ENCODE peak calls at places on chromosomes 3 and 15, in eight cellular contexts. R is effector memory CD8-positive, alpha-beta T cell; N is fibroblast of mammary gland; U is neural crest cell; G is ACHN; D is hippocampal formation; L is suprapubic skin; V is HL-60. O is an unnamed sample.

GRCh38 chr3:108420926-108421325 is 89.5 kb downstream of the MYH15 start:
- DNase-seq in U (no peak), V (no peak), G (no peak), L (no peak), R (no peak), N (peak), D (no peak), O (no peak)

GRCh38 chr3:18308096-18308495 is 117.0 kb downstream of the SATB1 start:
- DNase-seq in D (no peak), G (no peak), L (no peak), U (no peak), N (no peak), R (no peak), V (no peak), O (no peak)

GRCh38 chr3:171415070-171415469 is 45.1 kb downstream of the TNIK start:
- DNase-seq in L (no peak), R (no peak), U (no peak), V (no peak), D (no peak), N (peak), G (no peak), O (no peak)

GRCh38 chr15:38696120-38696727 is 131.6 kb upstream of the RASGRP1 start:
- DNase-seq in U (no peak), G (no peak), V (peak), L (peak), N (peak), R (peak), D (no peak), O (no peak)

GRCh38 chr3:158709666-158710083 is 22.6 kb downstream of the RARRES1 start:
- DNase-seq in V (no peak), U (no peak), R (no peak), L (no peak), D (no peak), G (peak), N (peak), O (no peak)

GRCh38 chr3:139518926-139519842 is 20.4 kb downstream of the RBP1 start:
- DNase-seq in V (no peak), D (no peak), N (no peak), R (no peak), U (no peak), L (no peak), G (no peak), O (no peak)

GRCh38 chr15:91254766-91255165 is 154.7 kb downstream of the SV2B start:
- DNase-seq in R (no peak), L (no peak), D (no peak), N (no peak), U (no peak), V (peak), G (no peak), O (no peak)

GRCh38 chr3:9951126-9951525 is 1.1 kb downstream of the PRRT3 start:
- DNase-seq in G (no peak), V (no peak), D (no peak), L (no peak), U (no peak), R (no peak), N (no peak), O (no peak)

GRCh38 chr15:36024066-36024465 is 478.1 kb upstream of the DPH6 start:
- DNase-seq in G (no peak), V (no peak), N (peak), D (no peak), L (no peak), R (no peak), U (no peak), O (no peak)

GRCh38 chr3:42177068-42177800 is 86.1 kb downstream of the TRAK1 start:
- DNase-seq in U (no peak), V (no peak), G (no peak), L (no peak), R (no peak), N (no peak), D (no peak), O (no peak)

GRCh38 chr3:195895078-195895899 is 13.1 kb downstream of the TNK2 start:
- DNase-seq in L (no peak), N (no peak), V (peak), D (peak), G (peak), R (peak), U (peak), O (peak)

GRCh38 chr3:9500108-9501050 is 53.2 kb downstream of the LHFPL4 start:
- DNase-seq in D (no peak), N (peak), G (peak), V (peak), U (peak), R (peak), L (no peak), O (no peak)

GRCh38 chr3:129077222-129077621 is 16.6 kb downstream of the GP9 start:
- DNase-seq in D (no peak), G (no peak), V (no peak), L (no peak), R (no peak), N (peak), U (no peak), O (no peak)

GRCh38 chr15:30991301-30992072 is at the start of gene MTMR10:
- DNase-seq in R (peak), G (peak), V (peak), D (peak), N (peak), U (peak), L (peak), O (peak)

GRCh38 chr3:153601422-153601853 is 439.4 kb downstream of the RAP2B start:
- DNase-seq in R (no peak), D (no peak), V (no peak), N (peak), L (no peak), G (no peak), U (no peak), O (no peak)

GRCh38 chr3:1191061-1191460 is 98.2 kb downstream of the CNTN6 start:
- DNase-seq in N (peak), U (no peak), L (no peak), R (no peak), D (no peak), G (peak), V (no peak), O (no peak)

GRCh38 chr3:82133070-82133606 is 371.7 kb upstream of the GBE1 start:
- DNase-seq in N (peak), L (no peak), D (peak), U (peak), V (peak), G (peak), R (peak), O (peak)

GRCh38 chr3:184156522-184156955 is 1.4 kb downstream of the DVL3 start:
- DNase-seq in V (no peak), D (peak), N (peak), U (no peak), G (peak), R (no peak), L (no peak), O (peak)

GRCh38 chr3:43790476-43790875 is 99.7 kb downstream of the ABHD5 start:
- DNase-seq in N (no peak), L (no peak), V (no peak), R (no peak), G (no peak), D (no peak), U (no peak), O (no peak)

GRCh38 chr15:64846246-64846645 is 4.5 kb downstream of the PLEKHO2 start:
- DNase-seq in L (no peak), G (no peak), D (no peak), R (no peak), N (no peak), U (no peak), V (no peak), O (no peak)

GRCh38 chr15:68559342-68560310 is 19.2 kb upstream of the CORO2B start:
- DNase-seq in N (peak), D (peak), G (peak), L (peak), U (peak), V (peak), R (peak), O (peak)

GRCh38 chr3:139284221-139284620 is 59.6 kb upstream of the MRPS22 start:
- DNase-seq in U (no peak), D (no peak), G (no peak), V (no peak), L (no peak), R (no peak), N (peak), O (no peak)

GRCh38 chr15:77713281-77713680 is 80.6 kb upstream of the LINGO1 start:
- DNase-seq in G (no peak), R (no peak), D (no peak), N (no peak), U (no peak), V (no peak), L (no peak), O (no peak)

GRCh38 chr3:130894130-130894872 is 417 bp downstream of the ATP2C1 start:
- DNase-seq in V (peak), L (peak), D (peak), U (peak), N (no peak), R (peak), G (peak), O (no peak)

GRCh38 chr3:55571913-55572312 is 84.8 kb upstream of the WNT5A start:
- DNase-seq in N (no peak), D (peak), R (no peak), G (no peak), U (peak), V (no peak), L (no peak), O (peak)